ENCODE peak calls at places on chromosomes 3 and 15, in four cellular contexts. J, V, T and K are unnamed samples.

GRCh38 chr3:138625707-138626365 is 17.3 kb downstream of the FAIM start:
- DNase-seq in V (no peak), T (no peak), J (no peak), K (no peak)

GRCh38 chr3:20186600-20187004 is 596 bp upstream of the SGO1 start:
- DNase-seq in J (no peak), V (no peak), T (no peak), K (no peak)

GRCh38 chr3:120526011-120526870 is 69.9 kb upstream of the NDUFB4 start:
- DNase-seq in J (no peak), T (no peak), V (no peak), K (no peak)

GRCh38 chr3:37907906-37908305 is 46.2 kb downstream of the CTDSPL start:
- DNase-seq in T (no peak), J (no peak), V (no peak), K (no peak)

GRCh38 chr3:121202573-121202972 is 294.6 kb downstream of the STXBP5L start:
- DNase-seq in J (no peak), V (no peak), T (no peak), K (no peak)

GRCh38 chr15:66851226-66852063 is 149.4 kb downstream of the SMAD6 start:
- DNase-seq in V (peak; percentile 78), T (peak; percentile 70), J (peak; percentile 67), K (peak; percentile 63)

GRCh38 chr3:24605511-24605910 is 110.9 kb upstream of the THRB start:
- DNase-seq in V (no peak), J (no peak), T (no peak), K (no peak)

GRCh38 chr15:70853270-70853854 is 595 bp downstream of the LARP6 start:
- DNase-seq in J (no peak), V (peak; percentile 39), T (peak; percentile 41), K (no peak)

GRCh38 chr3:182063742-182064141 is 352.0 kb downstream of the SOX2 start:
- DNase-seq in J (no peak), V (no peak), T (no peak), K (no peak)

GRCh38 chr3:100710355-100711198 is 1.3 kb downstream of the TFG start:
- DNase-seq in V (no peak), T (no peak), J (peak; percentile 59), K (peak; percentile 33)

GRCh38 chr3:54900954-54901591 is 26.8 kb downstream of the LRTM1 start:
- DNase-seq in J (no peak), T (no peak), V (no peak), K (no peak)

GRCh38 chr3:122313261-122313660 is 11.8 kb upstream of the CSTA start:
- DNase-seq in J (no peak), T (no peak), V (no peak), K (no peak)

GRCh38 chr15:65413051-65413759 is 9.5 kb downstream of the IGDCC4 start:
- DNase-seq in J (no peak), V (no peak), T (no peak), K (no peak)

GRCh38 chr3:182104811-182105316 is 393.1 kb downstream of the SOX2 start:
- DNase-seq in J (no peak), V (no peak), T (no peak), K (no peak)

GRCh38 chr15:52786436-52787122 is 3.6 kb downstream of the ONECUT1 start:
- DNase-seq in T (no peak), J (no peak), V (no peak), K (no peak)

GRCh38 chr3:42632146-42632545 is 21.4 kb upstream of the ZBTB47 start:
- DNase-seq in V (no peak), J (no peak), T (no peak), K (no peak)

GRCh38 chr3:178475062-178475461 is 61.2 kb upstream of the KCNMB2 start:
- DNase-seq in T (no peak), J (no peak), V (no peak), K (no peak)

GRCh38 chr15:43519207-43519606 is 1.8 kb downstream of the MAP1A start:
- DNase-seq in T (peak; percentile 60), V (no peak), J (no peak), K (no peak)

GRCh38 chr3:114508976-114509375 is 215.1 kb downstream of the TIGIT start:
- DNase-seq in J (no peak), V (no peak), T (no peak), K (no peak)

GRCh38 chr3:127288921-127289645 is 1.2 kb upstream of the PRR20G start:
- DNase-seq in V (no peak), T (no peak), J (no peak), K (no peak)

GRCh38 chr3:87260270-87260669 is 16.1 kb downstream of the POU1F1 start:
- DNase-seq in T (peak; percentile 38), J (peak; percentile 5), V (peak; percentile 23), K (peak; percentile 16)

GRCh38 chr3:99721633-99722007 is 83.2 kb downstream of the COL8A1 start:
- DNase-seq in J (no peak), T (no peak), V (no peak), K (no peak)

GRCh38 chr3:133964547-133964946 is 65.2 kb downstream of the SLCO2A1 start:
- DNase-seq in V (no peak), J (no peak), T (no peak), K (no peak)

GRCh38 chr3:158539414-158540014 is 31.5 kb upstream of the MLF1 start:
- DNase-seq in T (no peak), V (no peak), J (peak; percentile 6), K (peak; percentile 22)

GRCh38 chr3:149576071-149576564 is 81.7 kb downstream of the WWTR1 start:
- DNase-seq in T (no peak), V (no peak), J (no peak), K (no peak)

GRCh38 chr3:53671192-53672021 is 174.8 kb downstream of the CHDH start:
- DNase-seq in V (no peak), T (no peak), J (no peak), K (no peak)

GRCh38 chr3:194685050-194685722 is 497 bp upstream of the FAM43A start:
- DNase-seq in V (no peak), T (no peak), J (no peak), K (no peak)